ENCODE peak calls at places on chromosomes 3 and 15, in eight cellular contexts. N is cardiac muscle cell; A is neural progenitor cell; P is RWPE1; Q is prostate gland; L is sigmoid colon; F is psoas muscle; Y is CD4-positive, alpha-beta T cell. H is an unnamed sample.

GRCh38 chr15:26970712-26971210 is at the start of gene GABRG3:
- DNase-seq in N (no peak), A (peak; percentile 86), P (no peak), Q (peak; percentile 42), L (no peak), F (no peak), Y (no peak), H (no peak)

GRCh38 chr3:33202581-33203457 is 15.8 kb downstream of the SUSD5 start:
- DNase-seq in N (no peak), A (peak; percentile 8), P (no peak), Q (peak; percentile 71), L (no peak), F (no peak), Y (no peak), H (no peak)

GRCh38 chr3:98564282-98565005 is 29.0 kb downstream of the CPOX start:
- DNase-seq in N (no peak), A (no peak), P (no peak), Q (no peak), L (no peak), F (no peak), Y (no peak), H (no peak)

GRCh38 chr3:71129611-71130515 is 453.7 kb downstream of the FOXP1 start:
- DNase-seq in N (peak; percentile 60), A (no peak), P (no peak), Q (no peak), L (no peak), F (no peak), Y (no peak), H (no peak)

GRCh38 chr15:99962006-99962561 is 228.8 kb upstream of the LYSMD4 start:
- DNase-seq in N (no peak), A (no peak), P (no peak), Q (no peak), L (peak; percentile 42), F (no peak), Y (no peak), H (no peak)

GRCh38 chr3:32176989-32177701 is 61.3 kb upstream of the CMTM8 start:
- DNase-seq in N (peak; percentile 66), A (peak; percentile 64), P (peak; percentile 29), Q (peak; percentile 37), L (no peak), F (no peak), Y (peak; percentile 46), H (no peak)

GRCh38 chr3:124843068-124843467 is 44.1 kb downstream of the ITGB5 start:
- DNase-seq in N (no peak), A (no peak), P (no peak), Q (no peak), L (no peak), F (no peak), Y (no peak), H (no peak)

GRCh38 chr3:52494446-52494845 is 692 bp upstream of the STAB1 start:
- DNase-seq in N (no peak), A (no peak), P (no peak), Q (no peak), L (no peak), F (no peak), Y (no peak), H (no peak)

GRCh38 chr3:38232701-38233100 is 32.9 kb upstream of the SLC22A13 start:
- DNase-seq in N (no peak), A (no peak), P (no peak), Q (no peak), L (no peak), F (no peak), Y (no peak), H (no peak)

GRCh38 chr15:81410318-81410753 is 36.3 kb upstream of the TMC3 start:
- DNase-seq in N (peak; percentile 91), A (peak; percentile 84), P (peak; percentile 65), Q (peak; percentile 48), L (peak; percentile 77), F (peak; percentile 71), Y (no peak), H (peak; percentile 21)

GRCh38 chr15:67253517-67254237 is 784 bp downstream of the AAGAB start:
- DNase-seq in N (peak; percentile 29), A (no peak), P (peak; percentile 20), Q (no peak), L (no peak), F (no peak), Y (no peak), H (no peak)

GRCh38 chr3:184234224-184234623 is 4.8 kb downstream of the VWA5B2 start:
- DNase-seq in N (peak; percentile 87), A (no peak), P (peak; percentile 90), Q (peak; percentile 44), L (no peak), F (peak; percentile 79), Y (no peak), H (peak; percentile 25)

GRCh38 chr3:184380210-184380626 is 364 bp downstream of the CHRD start:
- DNase-seq in N (peak; percentile 51), A (peak; percentile 85), P (peak; percentile 54), Q (peak; percentile 33), L (peak; percentile 90), F (peak; percentile 88), Y (no peak), H (no peak)

GRCh38 chr3:55631766-55632331 is 144.7 kb upstream of the WNT5A start:
- DNase-seq in N (no peak), A (no peak), P (no peak), Q (no peak), L (no peak), F (no peak), Y (no peak), H (no peak)

DNA sequence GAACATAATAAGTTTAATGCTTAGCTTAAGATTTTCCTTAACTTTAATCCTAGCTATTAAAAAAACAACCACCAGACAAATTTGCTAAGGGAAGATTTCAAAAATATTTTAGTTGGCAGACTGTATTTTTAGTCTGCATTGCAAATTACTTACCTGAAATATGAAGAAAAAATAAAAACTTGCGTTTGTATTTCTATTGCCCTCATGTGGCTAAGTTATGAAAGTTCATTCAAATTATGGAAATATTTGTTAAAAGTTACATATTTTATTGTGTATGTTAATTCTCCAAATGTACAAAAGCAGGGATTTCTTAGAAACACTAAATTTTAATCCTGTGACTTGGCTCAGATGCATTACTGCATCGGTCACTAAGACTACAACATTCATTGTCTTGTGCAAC is 15.0 kb downstream of the GTF2A2 start:
- DNase-seq in N (peak; percentile 5), A (no peak), P (no peak), Q (no peak), L (no peak), F (no peak), Y (no peak), H (no peak)
- TF ChIP-seq CTCF in N (peak; percentile 13), A (no peak), P (peak; percentile 25), Q (no peak), L (no peak), F (no peak), Y (no peak), H (no peak)

DNA sequence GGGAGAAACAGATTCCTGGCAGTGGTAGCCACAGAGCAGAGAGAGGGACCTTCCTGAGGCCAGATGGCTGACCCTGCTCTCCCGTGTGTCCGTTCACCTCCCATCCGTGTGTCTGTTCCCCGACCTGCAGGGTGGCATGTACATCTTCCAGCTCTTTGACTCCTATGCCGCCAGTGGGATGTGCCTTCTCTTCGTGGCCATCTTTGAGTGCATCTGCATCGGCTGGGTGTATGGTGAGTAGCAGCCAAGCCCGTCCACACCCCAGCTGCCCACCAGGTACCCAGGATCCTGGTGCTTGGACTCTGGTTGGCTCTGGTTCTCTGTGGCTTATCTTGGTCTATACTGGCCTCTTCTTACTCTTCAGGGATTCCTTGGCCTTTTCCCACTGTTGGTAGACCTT is 59.5 kb upstream of the SLC6A1 start:
- DNase-seq in N (no peak), A (no peak), P (no peak), Q (no peak), L (peak; percentile 50), F (no peak), Y (no peak), H (no peak)
- TF ChIP-seq CTCF in N (no peak), A (no peak), P (no peak), Q (no peak), L (no peak), F (no peak), Y (no peak), H (no peak)

DNA sequence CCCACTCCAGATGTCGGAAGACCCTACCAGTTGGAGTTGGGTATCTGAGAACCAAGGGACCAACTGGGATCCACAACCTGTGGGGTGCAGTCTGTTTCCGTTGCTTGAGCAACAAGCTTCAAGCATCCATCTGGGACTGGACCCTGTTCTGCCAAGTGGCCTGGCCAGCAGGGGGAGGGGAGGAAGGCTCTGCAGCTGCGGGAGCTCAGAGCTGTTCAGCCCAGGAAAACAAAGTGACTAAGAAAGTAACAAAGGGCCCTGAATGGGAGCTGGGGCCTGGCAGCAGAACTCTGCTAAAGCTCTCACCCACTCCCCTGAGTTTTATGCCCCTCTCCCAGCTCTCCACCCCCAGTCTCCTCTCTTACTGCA is 2.7 kb downstream of the TYRO3 start:
- DNase-seq in N (peak; percentile 83), A (peak; percentile 90), P (no peak), Q (no peak), L (peak; percentile 91), F (peak; percentile 87), Y (no peak), H (no peak)
- TF ChIP-seq CTCF in N (peak; percentile 41), A (peak; percentile 50), P (no peak), Q (no peak), L (no peak), F (no peak), Y (no peak), H (peak; percentile 24)

GRCh38 chr3:49841126-49841525 is 15.2 kb downstream of the TRAIP start:
- DNase-seq in N (peak; percentile 30), A (peak; percentile 45), P (no peak), Q (no peak), L (no peak), F (no peak), Y (no peak), H (no peak)
- TF ChIP-seq CTCF in N (peak; percentile 48), A (peak; percentile 50), P (no peak), Q (no peak), L (no peak), F (peak; percentile 18), Y (no peak), H (peak; percentile 47)

DNA sequence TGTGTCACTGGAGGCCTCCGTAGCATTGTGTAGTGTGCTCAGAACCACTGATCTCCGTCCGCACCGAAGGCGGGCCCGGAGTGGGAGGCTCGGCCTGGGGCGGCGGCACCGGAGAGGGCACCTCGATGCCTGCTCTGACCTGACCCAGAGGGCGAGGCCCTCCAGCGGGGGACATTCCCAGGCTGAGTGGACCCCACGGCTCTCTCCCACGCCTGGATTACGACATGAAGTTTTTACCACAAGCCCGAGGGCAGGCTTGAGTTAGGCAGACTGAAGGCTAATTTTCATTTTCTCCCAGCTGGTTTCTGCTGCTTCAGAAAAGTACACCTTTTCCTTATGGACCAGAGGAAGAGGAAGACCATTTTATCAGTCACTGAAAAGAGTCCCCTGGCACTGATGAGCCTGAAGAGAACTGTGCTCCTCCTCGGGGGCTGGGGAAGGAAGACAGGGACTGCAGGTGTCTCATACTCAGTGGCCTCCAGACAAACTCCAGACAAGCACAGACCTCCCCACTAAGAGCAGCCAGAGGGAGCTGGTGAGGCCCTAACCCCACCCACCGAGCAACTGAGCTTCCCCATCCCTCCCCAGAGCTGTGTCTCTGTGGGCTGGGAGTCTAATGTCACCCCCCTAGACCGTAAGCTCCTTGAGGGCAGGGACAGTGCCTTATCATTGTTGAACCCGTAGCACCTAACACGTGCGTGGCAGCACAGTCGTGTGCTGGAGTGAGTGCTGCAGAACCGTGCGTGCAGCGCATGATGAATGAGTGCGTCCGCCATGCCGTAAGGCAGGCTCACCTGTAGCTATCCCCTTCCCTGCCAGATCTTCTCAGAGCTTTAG is 74.5 kb upstream of the BLM start:
- DNase-seq in N (no peak), A (no peak), P (no peak), Q (no peak), L (no peak), F (no peak), Y (no peak), H (no peak)
- TF ChIP-seq CTCF in N (no peak), A (no peak), P (no peak), Q (no peak), L (no peak), F (no peak), Y (no peak), H (peak; percentile 20)

H was measured in BJ.